ENCODE peak calls at places on chromosomes 11 and 22, in eight cellular contexts. E, J, V, X, U, I, H and T are unnamed samples.

GRCh38 chr11:130477646-130478203 is 29.3 kb downstream of the ADAMTS15 start:
- DNase-seq in E (no peak), J (no peak), V (no peak), X (no peak), U (no peak), I (no peak), H (no peak), T (no peak)

GRCh38 chr11:67002921-67003411 is 20.0 kb upstream of the SYT12 start:
- DNase-seq in E (no peak), J (no peak), V (no peak), X (no peak), U (no peak), I (no peak), H (no peak), T (no peak)

GRCh38 chr22:40805699-40806203 is 13.4 kb downstream of the SLC25A17 start:
- DNase-seq in E (no peak), J (no peak), V (no peak), X (no peak), U (no peak), I (no peak), H (no peak), T (no peak)

GRCh38 chr22:46165975-46166374 is 15.6 kb downstream of the PPARA start:
- DNase-seq in E (no peak), J (no peak), V (no peak), X (no peak), U (no peak), I (no peak), H (no peak), T (no peak)

GRCh38 chr11:25566298-25567200 is 765.4 kb upstream of the ANO3 start:
- DNase-seq in E (peak; percentile 24), J (no peak), V (no peak), X (peak; percentile 26), U (peak; percentile 20), I (peak; percentile 53), H (no peak), T (no peak)

GRCh38 chr22:38921126-38921525 is 36.3 kb upstream of the APOBEC3A start:
- DNase-seq in E (no peak), J (no peak), V (peak; percentile 92), X (peak; percentile 66), U (peak; percentile 65), I (no peak), H (no peak), T (no peak)

GRCh38 chr11:78295347-78295746 is 106.6 kb downstream of the USP35 start:
- DNase-seq in E (no peak), J (no peak), V (no peak), X (no peak), U (no peak), I (no peak), H (no peak), T (no peak)

GRCh38 chr11:19025799-19026406 is 34.6 kb downstream of the MRGPRX2 start:
- DNase-seq in E (no peak), J (no peak), V (peak; percentile 9), X (no peak), U (no peak), I (no peak), H (no peak), T (no peak)

GRCh38 chr11:10824888-10825287 is 16.2 kb upstream of the EIF4G2 start:
- DNase-seq in E (no peak), J (no peak), V (no peak), X (no peak), U (no peak), I (no peak), H (no peak), T (no peak)

GRCh38 chr11:82462588-82462987 is 271.1 kb downstream of the FAM181B start:
- DNase-seq in E (no peak), J (no peak), V (no peak), X (no peak), U (no peak), I (no peak), H (no peak), T (no peak)

GRCh38 chr22:30636226-30637077 is 871 bp downstream of the SLC35E4 start:
- DNase-seq in E (no peak), J (no peak), V (peak; percentile 6), X (peak; percentile 57), U (peak; percentile 23), I (peak; percentile 71), H (peak; percentile 14), T (no peak)

GRCh38 chr22:31561238-31561887 is 65.0 kb downstream of the SFI1 start:
- DNase-seq in E (peak; percentile 80), J (peak; percentile 74), V (peak; percentile 80), X (peak; percentile 75), U (peak; percentile 79), I (peak; percentile 64), H (peak; percentile 90), T (peak; percentile 36)

GRCh38 chr11:3824714-3825472 is 15.9 kb downstream of the RHOG start:
- DNase-seq in E (peak; percentile 85), J (peak; percentile 81), V (no peak), X (peak; percentile 83), U (peak; percentile 74), I (peak; percentile 78), H (peak; percentile 81), T (peak; percentile 55)

GRCh38 chr11:128042290-128042751 is 545.0 kb downstream of the ETS1 start:
- DNase-seq in E (no peak), J (no peak), V (peak; percentile 34), X (no peak), U (no peak), I (no peak), H (no peak), T (no peak)

GRCh38 chr11:73269353-73270088 is 2.6 kb upstream of the P2RY6 start:
- DNase-seq in E (no peak), J (no peak), V (peak; percentile 88), X (peak; percentile 59), U (peak; percentile 53), I (no peak), H (no peak), T (no peak)

GRCh38 chr22:26658671-26659478 is 1.5 kb downstream of the MIAT start:
- DNase-seq in E (peak; percentile 83), J (peak; percentile 63), V (peak; percentile 83), X (no peak), U (peak; percentile 71), I (peak; percentile 71), H (peak; percentile 94), T (peak; percentile 70)

GRCh38 chr11:91837649-91838330 is 386.8 kb upstream of the FAT3 start:
- DNase-seq in E (no peak), J (no peak), V (no peak), X (no peak), U (no peak), I (no peak), H (no peak), T (no peak)

GRCh38 chr11:132186699-132187098 is 816.3 kb downstream of the NTM start:
- DNase-seq in E (no peak), J (no peak), V (no peak), X (no peak), U (no peak), I (no peak), H (peak; percentile 23), T (no peak)

GRCh38 chr11:106326087-106326486 is 248.6 kb downstream of the AASDHPPT start:
- DNase-seq in E (no peak), J (no peak), V (no peak), X (no peak), U (no peak), I (no peak), H (no peak), T (no peak)

GRCh38 chr11:36684840-36685800 is 87.1 kb upstream of the RAG2 start:
- DNase-seq in E (no peak), J (no peak), V (no peak), X (no peak), U (no peak), I (no peak), H (no peak), T (peak; percentile 8)

GRCh38 chr11:128728767-128729587 is 35.1 kb downstream of the FLI1 start:
- DNase-seq in E (no peak), J (no peak), V (no peak), X (no peak), U (no peak), I (no peak), H (peak; percentile 66), T (no peak)

GRCh38 chr11:117217141-117217609 is 14.7 kb downstream of the PCSK7 start:
- DNase-seq in E (no peak), J (no peak), V (no peak), X (no peak), U (no peak), I (no peak), H (no peak), T (no peak)

GRCh38 chr22:32494971-32495370 is 20.4 kb downstream of the FBXO7 start:
- DNase-seq in E (no peak), J (no peak), V (no peak), X (no peak), U (no peak), I (no peak), H (no peak), T (no peak)

GRCh38 chr11:31804439-31805036 is 6.6 kb downstream of the PAX6 start:
- DNase-seq in E (peak; percentile 63), J (no peak), V (no peak), X (no peak), U (no peak), I (peak; percentile 48), H (peak; percentile 66), T (no peak)
- H3K4me3 ChIP-seq in E (no peak overlapping the region), J (no peak overlapping the region), V (no peak overlapping the region), X (no peak overlapping the region), U (no peak overlapping the region), I (peak overlapping the region; percentile 50), H (peak overlapping the region; percentile 91), T (no peak overlapping the region)

DNA sequence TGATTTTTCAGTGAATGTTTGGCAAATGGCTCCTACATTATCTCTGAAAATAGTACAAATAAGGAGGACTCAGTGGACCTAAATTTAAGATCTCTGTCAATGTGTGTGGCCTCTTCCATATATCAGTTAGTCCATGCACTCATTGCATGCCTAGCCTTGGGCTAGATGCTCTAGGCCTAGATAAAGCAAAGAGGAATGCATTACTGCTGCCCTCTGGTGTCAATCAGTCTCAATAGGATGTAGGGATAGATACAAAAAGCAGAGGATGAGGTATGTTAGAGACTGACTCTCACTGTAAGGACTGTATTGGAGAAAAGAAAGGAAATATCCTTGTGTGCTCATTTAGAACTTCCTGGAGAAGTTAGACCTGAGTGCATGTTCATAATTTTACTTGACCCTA is 42.0 kb downstream of the MS4A2 start:
- DNase-seq in E (no peak), J (no peak), V (peak; percentile 83), X (no peak), U (no peak), I (no peak), H (peak; percentile 69), T (no peak)
- TF ChIP-seq CTCF in E (no peak), J (peak; percentile 45), V (peak; percentile 88), X (peak; percentile 28), U (no peak), I (no peak), H (peak; percentile 57), T (peak; percentile 50)

GRCh38 chr11:63595296-63595695 is 18.9 kb downstream of the PLAAT3 start:
- DNase-seq in E (no peak), J (no peak), V (no peak), X (no peak), U (no peak), I (no peak), H (no peak), T (no peak)
- H3K36me3 ChIP-seq in E (no peaks in the 10 kb centered on the region), J (peaks cover 57% of the 10 kb centered on the region), V (peaks cover 2% of the 10 kb centered on the region), X (peaks cover 69% of the 10 kb centered on the region), U (peaks cover 38% of the 10 kb centered on the region), I (peaks cover 2% of the 10 kb centered on the region), H (no peaks in the 10 kb centered on the region), T (no peaks in the 10 kb centered on the region)

DNA sequence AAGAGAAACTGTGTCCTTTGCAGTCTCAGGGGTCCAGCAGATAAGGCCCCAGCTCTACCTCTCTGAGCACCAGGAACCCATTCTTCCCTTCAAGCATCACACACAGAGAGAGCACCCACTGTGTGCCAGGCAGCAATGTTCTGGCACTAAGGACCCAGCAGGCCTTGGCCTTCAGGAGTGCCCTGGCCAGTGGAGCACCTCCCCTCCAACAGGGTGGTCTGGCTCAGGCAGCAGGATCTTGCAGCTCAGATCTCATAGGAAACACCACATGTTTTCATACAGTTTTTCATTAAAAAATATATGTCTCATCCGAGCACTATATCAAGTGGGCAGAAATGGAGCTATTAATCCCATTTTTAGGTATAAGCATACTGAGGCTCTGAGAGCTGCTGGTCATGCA is 410.6 kb downstream of the SOX6 start:
- DNase-seq in E (no peak), J (no peak), V (no peak), X (no peak), U (no peak), I (no peak), H (no peak), T (no peak)
- H3K4me3 ChIP-seq in E (no peak overlapping the region), J (no peak overlapping the region), V (no peak overlapping the region), X (no peak overlapping the region), U (no peak overlapping the region), I (no peak overlapping the region), H (no peak overlapping the region), T (no peak overlapping the region)